ENCODE peak calls at places on chromosomes 4 and X, in ten cellular contexts. C is Caco-2, V is AG04450, R is IMR-90, H is neural crest cell, I is adrenal gland, J is ovary, U is GM12865, L is body of pancreas, K is AG10803. E is an unnamed sample.

GRCh38 chr4:90220453-90220852 is 93.3 kb downstream of the CCSER1 start:
- DNase-seq in L (no peak), C (no peak), K (no peak), H (no peak), R (no peak), I (no peak), U (no peak), J (no peak), V (no peak), E (no peak)

GRCh38 chrX:70444326-70445196 is at the start of gene DLG3:
- DNase-seq in H (peak), I (no peak), R (peak), U (no peak), L (peak), C (peak), K (peak), J (no peak), V (no peak), E (no peak)

GRCh38 chr4:90142091-90142490 is 14.9 kb downstream of the CCSER1 start:
- DNase-seq in V (no peak), K (no peak), J (no peak), R (no peak), I (no peak), U (no peak), L (no peak), C (no peak), H (no peak), E (no peak)

GRCh38 chr4:39259571-39260330 is 77.4 kb downstream of the WDR19 start:
- DNase-seq in K (peak), I (no peak), V (peak), R (peak), J (no peak), C (no peak), L (no peak), U (no peak), H (no peak), E (peak)

GRCh38 chr4:52204921-52205320 is 153.8 kb downstream of the SPATA18 start:
- DNase-seq in L (no peak), H (no peak), R (no peak), I (no peak), C (no peak), K (no peak), U (no peak), J (no peak), V (no peak), E (no peak)

GRCh38 chr4:87007345-87008181 is 72.8 kb downstream of the AFF1 start:
- DNase-seq in L (peak), C (peak), J (peak), R (peak), V (no peak), I (peak), U (peak), K (no peak), H (peak), E (peak)

GRCh38 chrX:38819709-38820108 is 18.4 kb downstream of the MID1IP1 start:
- DNase-seq in L (no peak), I (no peak), R (no peak), J (no peak), U (no peak), C (no peak), V (no peak), K (no peak), H (no peak), E (no peak)

GRCh38 chr4:87375719-87376291 is 15.2 kb downstream of the HSD17B11 start:
- DNase-seq in K (peak), V (peak), U (peak), J (peak), H (no peak), I (no peak), L (peak), R (peak), C (peak), E (peak)

GRCh38 chr4:124879195-124879594 is 166.7 kb upstream of the ANKRD50 start:
- DNase-seq in L (no peak), U (no peak), H (no peak), V (no peak), J (no peak), I (no peak), R (no peak), K (no peak), C (no peak), E (no peak)

GRCh38 chr4:153466637-153467153 is 535 bp downstream of the TMEM131L start:
- DNase-seq in L (peak), R (no peak), C (no peak), J (peak), I (peak), K (no peak), U (no peak), V (no peak), H (peak), E (no peak)

GRCh38 chr4:12852338-12853307 is 631.5 kb downstream of the RAB28 start:
- DNase-seq in R (peak), H (no peak), C (peak), V (peak), U (peak), I (no peak), K (peak), J (no peak), L (no peak), E (peak)

GRCh38 chr4:66943117-66943516 is 602.2 kb downstream of the CENPC start:
- DNase-seq in U (no peak), R (no peak), L (no peak), C (no peak), I (no peak), V (no peak), H (no peak), K (no peak), J (no peak), E (no peak)

GRCh38 chr4:65600656-65601055 is 69.6 kb downstream of the EPHA5 start:
- DNase-seq in V (no peak), J (no peak), U (no peak), C (no peak), L (no peak), I (no peak), H (no peak), R (no peak), K (no peak), E (no peak)

DNA sequence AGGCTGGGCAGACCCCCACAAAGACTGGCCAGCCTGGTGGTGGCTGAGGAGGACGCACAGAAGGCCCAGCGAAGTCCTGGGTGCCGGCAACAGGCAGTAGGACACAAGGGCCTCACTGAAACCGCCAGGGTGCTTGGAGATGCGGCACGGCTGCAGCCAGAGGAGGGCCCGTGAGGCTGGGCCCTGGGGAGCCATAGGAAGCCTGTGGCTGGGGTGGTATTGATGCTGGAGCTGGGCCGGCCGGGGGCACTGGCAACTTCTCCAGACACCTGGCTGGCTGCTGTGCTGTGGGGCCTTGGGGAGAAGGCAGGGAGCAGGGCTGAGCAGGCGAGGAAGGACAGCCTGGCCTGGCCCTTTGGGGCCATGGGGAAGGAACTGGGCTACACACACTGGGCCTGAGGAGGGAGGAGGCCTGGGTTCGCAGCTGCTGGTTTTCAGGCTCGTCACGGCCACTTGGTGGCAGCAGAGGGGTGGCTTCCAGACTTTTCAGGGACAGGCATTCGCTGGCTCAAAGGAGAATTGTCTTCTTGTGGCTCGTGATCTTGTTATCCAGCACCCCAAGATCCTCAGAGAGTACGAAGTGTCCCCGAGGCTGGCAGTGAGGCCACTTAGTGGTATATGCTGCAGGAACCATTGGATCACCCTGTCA is 37.2 kb downstream of the ATP2B3 start:
- DNase-seq in U (peak), I (peak), C (peak), R (peak), H (peak), J (peak), V (peak), K (peak), L (peak), E (peak)
- TF ChIP-seq CTCF in U (peak), I (peak), C (peak), R (peak), H (peak), J (no peak), V (peak), K (peak), L (peak), E (peak)

GRCh38 chr4:107044170-107044569 is 8.1 kb upstream of the DKK2 start:
- DNase-seq in J (no peak), K (no peak), H (no peak), C (no peak), U (no peak), I (no peak), R (no peak), L (no peak), V (no peak), E (peak)
- TF ChIP-seq CTCF in J (no peak), K (peak), H (peak), C (no peak), U (no peak), I (no peak), R (peak), L (no peak), V (peak), E (peak)

GRCh38 chrX:132025085-132025484 is 2.0 kb downstream of the STK26 start:
- DNase-seq in L (no peak), U (no peak), R (no peak), J (no peak), K (no peak), H (peak), C (no peak), V (no peak), I (no peak), E (no peak)

GRCh38 chrX:132022863-132023116 is 312 bp upstream of the STK26 start:
- DNase-seq in J (no peak), H (no peak), C (no peak), V (no peak), K (no peak), U (no peak), I (no peak), L (no peak), R (no peak), E (no peak)

GRCh38 chrX:132023117-132023895 is at the start of gene STK26:
- DNase-seq in H (peak), K (peak), V (no peak), R (no peak), L (peak), I (peak), C (peak), J (peak), U (peak), E (peak)

GRCh38 chrX:132023896-132024386 is 839 bp downstream of the STK26 start:
- DNase-seq in V (no peak), H (peak), U (peak), I (no peak), C (no peak), K (no peak), L (no peak), J (peak), R (no peak), E (no peak)

DNA sequence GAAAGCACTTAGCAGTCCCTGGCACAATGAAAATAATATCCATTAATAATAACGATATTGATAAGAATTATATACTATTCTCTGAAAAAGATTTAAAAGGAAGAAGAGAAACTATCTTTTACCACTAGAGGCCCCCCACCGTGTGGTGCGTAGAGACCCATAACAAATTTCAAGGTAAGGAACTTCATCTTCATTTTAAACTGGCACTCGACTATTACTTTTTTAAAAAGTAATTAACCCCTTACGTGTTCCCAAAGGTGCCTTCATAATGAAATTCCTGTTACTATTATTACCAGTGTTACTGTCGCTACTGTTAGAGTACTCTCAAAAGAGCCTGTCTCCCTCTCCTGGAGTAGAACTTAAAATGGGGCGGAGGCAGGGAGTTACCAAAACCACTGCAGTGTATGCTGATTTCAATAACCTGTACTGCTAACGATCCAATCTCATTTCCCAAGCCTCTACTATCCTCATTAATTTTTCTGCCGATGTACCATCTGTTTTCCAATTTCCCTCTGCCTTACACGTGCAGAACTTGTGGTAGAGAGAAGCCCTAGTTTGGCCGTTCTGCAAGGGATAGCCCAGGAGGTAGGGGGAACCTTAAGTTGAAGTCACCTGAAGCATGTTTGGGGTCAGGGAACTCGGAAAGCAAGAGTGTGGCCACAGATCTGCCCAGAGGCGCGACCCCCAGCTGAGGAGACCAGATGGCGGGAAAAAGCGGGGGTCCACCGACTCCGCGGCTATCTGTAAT is 813 bp upstream of the STK26 start:
- DNase-seq in V (no peak), C (peak), U (peak), K (no peak), L (no peak), J (no peak), R (no peak), I (no peak), H (no peak), E (no peak)
- TF ChIP-seq CTCF in V (peak), C (peak), U (peak), K (no peak), L (peak), J (no peak), R (no peak), I (no peak), H (peak), E (peak)

GRCh38 chr4:8547108-8547911 is 32.9 kb upstream of the GPR78 start:
- DNase-seq in J (no peak), V (no peak), R (peak), I (no peak), U (peak), C (no peak), K (peak), L (peak), H (no peak), E (peak)
- TF ChIP-seq CTCF in J (no peak), V (peak), R (peak), I (peak), U (peak), C (peak), K (peak), L (peak), H (peak), E (no peak)

GRCh38 chr4:24472514-24473308 is 111.6 kb downstream of the DHX15 start:
- DNase-seq in C (peak), J (peak), R (peak), V (no peak), U (peak), I (peak), K (peak), H (peak), L (peak), E (peak)

GRCh38 chr4:24475756-24476155 is 108.6 kb downstream of the DHX15 start:
- DNase-seq in K (no peak), C (no peak), H (no peak), R (no peak), J (no peak), U (no peak), I (no peak), V (no peak), L (no peak), E (no peak)

GRCh38 chr4:24470681-24471622 is 113.4 kb downstream of the DHX15 start:
- DNase-seq in J (peak), V (no peak), L (peak), K (peak), I (peak), U (peak), H (peak), R (peak), C (peak), E (peak)

GRCh38 chr4:24471623-24472510 is 112.5 kb downstream of the DHX15 start:
- DNase-seq in H (peak), J (peak), L (peak), U (no peak), R (no peak), V (no peak), C (peak), K (peak), I (peak), E (no peak)

GRCh38 chr4:24473309-24473721 is 111.0 kb downstream of the DHX15 start:
- DNase-seq in H (no peak), L (peak), V (no peak), R (peak), U (no peak), I (peak), K (peak), J (no peak), C (peak), E (no peak)
- TF ChIP-seq CTCF in H (peak), L (no peak), V (no peak), R (no peak), U (no peak), I (no peak), K (no peak), J (no peak), C (no peak), E (peak)

E was measured in brain microvascular endothelial cell.